ENCODE peak calls at places on chromosomes 3 and 15, in ten cellular contexts. G is H9, I is GM23248, S is HCT116, V is IMR-90, U is neural progenitor cell, N is MM.1S, Z is neuronal stem cell, A is PC-3, R is HepG2. T is an unnamed sample.

GRCh38 chr15:70057931-70058641 is 39.6 kb downstream of the TLE3 start:
- DNase-seq in G (no peak), I (no peak), S (no peak), V (no peak), U (no peak), N (no peak), Z (no peak), A (no peak), R (no peak), T (no peak)

GRCh38 chr3:57733790-57734189 is 22.3 kb upstream of the SLMAP start:
- DNase-seq in G (no peak), I (peak), S (no peak), V (peak), U (peak), N (no peak), Z (no peak), A (peak), R (no peak), T (no peak)

GRCh38 chr3:68220832-68221231 is 566.4 kb upstream of the SUCLG2 start:
- DNase-seq in G (no peak), I (no peak), S (no peak), V (no peak), U (no peak), N (no peak), Z (no peak), A (no peak), R (no peak), T (no peak)

GRCh38 chr3:126378341-126378751 is 16.4 kb upstream of the CFAP100 start:
- DNase-seq in G (no peak), I (no peak), S (no peak), V (no peak), U (no peak), N (no peak), Z (no peak), A (no peak), R (no peak), T (no peak)

GRCh38 chr3:79030157-79030556 is 737.6 kb downstream of the ROBO1 start:
- DNase-seq in G (no peak), I (no peak), S (no peak), V (no peak), U (no peak), N (no peak), Z (no peak), A (no peak), R (no peak), T (no peak)

GRCh38 chr3:107432013-107432515 is 54.8 kb downstream of the CCDC54 start:
- DNase-seq in G (peak), I (peak), S (no peak), V (peak), U (peak), N (no peak), Z (no peak), A (peak), R (no peak), T (peak)

GRCh38 chr3:170705136-170705535 is 119.3 kb upstream of the SLC7A14 start:
- DNase-seq in G (no peak), I (no peak), S (no peak), V (no peak), U (no peak), N (no peak), Z (no peak), A (no peak), R (no peak), T (no peak)

GRCh38 chr15:40307421-40308165 is at the start of gene PLCB2:
- DNase-seq in G (peak), I (no peak), S (no peak), V (no peak), U (no peak), N (no peak), Z (no peak), A (no peak), R (peak), T (no peak)

GRCh38 chr15:39429898-39430357 is 151.0 kb upstream of the THBS1 start:
- DNase-seq in G (no peak), I (peak), S (no peak), V (peak), U (no peak), N (no peak), Z (no peak), A (peak), R (peak), T (peak)

GRCh38 chr3:31285808-31286486 is 246.8 kb upstream of the STT3B start:
- DNase-seq in G (no peak), I (no peak), S (no peak), V (no peak), U (no peak), N (no peak), Z (no peak), A (no peak), R (peak), T (no peak)

GRCh38 chr15:101100593-101101442 is 151.0 kb downstream of the CHSY1 start:
- DNase-seq in G (no peak), I (no peak), S (no peak), V (no peak), U (no peak), N (no peak), Z (no peak), A (no peak), R (no peak), T (no peak)

GRCh38 chr3:14880486-14881179 is 61.9 kb downstream of the FGD5 start:
- DNase-seq in G (no peak), I (no peak), S (no peak), V (no peak), U (no peak), N (no peak), Z (no peak), A (no peak), R (no peak), T (no peak)

GRCh38 chr3:127961963-127962362 is 46.9 kb downstream of the KBTBD12 start:
- DNase-seq in G (no peak), I (peak), S (peak), V (peak), U (no peak), N (no peak), Z (no peak), A (peak), R (peak), T (peak)

GRCh38 chr3:126116526-126116925 is 32.6 kb upstream of the SLC41A3 start:
- DNase-seq in G (no peak), I (no peak), S (no peak), V (no peak), U (no peak), N (no peak), Z (no peak), A (no peak), R (no peak), T (no peak)

GRCh38 chr3:198062068-198062465 is 102.0 kb downstream of the LMLN start:
- DNase-seq in G (no peak), I (no peak), S (no peak), V (no peak), U (no peak), N (no peak), Z (no peak), A (no peak), R (no peak), T (no peak)

GRCh38 chr3:185059766-185060165 is 93.1 kb downstream of the C3orf70 start:
- DNase-seq in G (no peak), I (no peak), S (no peak), V (no peak), U (no peak), N (no peak), Z (no peak), A (no peak), R (no peak), T (no peak)

GRCh38 chr15:40240619-40241304 is 1.9 kb downstream of the PAK6 start:
- DNase-seq in G (no peak), I (no peak), S (no peak), V (no peak), U (no peak), N (no peak), Z (no peak), A (peak), R (no peak), T (no peak)

GRCh38 chr3:81476652-81477051 is 284.8 kb downstream of the GBE1 start:
- DNase-seq in G (no peak), I (no peak), S (no peak), V (no peak), U (no peak), N (peak), Z (no peak), A (no peak), R (no peak), T (no peak)

GRCh38 chr15:74958320-74958907 is 1.8 kb upstream of the RPP25 start:
- DNase-seq in G (peak), I (peak), S (no peak), V (no peak), U (peak), N (no peak), Z (no peak), A (peak), R (peak), T (no peak)

GRCh38 chr15:77784361-77785292 is 151.9 kb upstream of the LINGO1 start:
- DNase-seq in G (peak), I (peak), S (peak), V (no peak), U (peak), N (no peak), Z (no peak), A (peak), R (peak), T (no peak)

GRCh38 chr3:128487813-128488635 is 5.0 kb downstream of the GATA2 start:
- DNase-seq in G (peak), I (peak), S (peak), V (peak), U (peak), N (peak), Z (no peak), A (peak), R (peak), T (peak)

GRCh38 chr3:31432897-31433678 is 99.6 kb upstream of the STT3B start:
- DNase-seq in G (no peak), I (no peak), S (no peak), V (no peak), U (no peak), N (no peak), Z (no peak), A (no peak), R (no peak), T (peak)

DNA sequence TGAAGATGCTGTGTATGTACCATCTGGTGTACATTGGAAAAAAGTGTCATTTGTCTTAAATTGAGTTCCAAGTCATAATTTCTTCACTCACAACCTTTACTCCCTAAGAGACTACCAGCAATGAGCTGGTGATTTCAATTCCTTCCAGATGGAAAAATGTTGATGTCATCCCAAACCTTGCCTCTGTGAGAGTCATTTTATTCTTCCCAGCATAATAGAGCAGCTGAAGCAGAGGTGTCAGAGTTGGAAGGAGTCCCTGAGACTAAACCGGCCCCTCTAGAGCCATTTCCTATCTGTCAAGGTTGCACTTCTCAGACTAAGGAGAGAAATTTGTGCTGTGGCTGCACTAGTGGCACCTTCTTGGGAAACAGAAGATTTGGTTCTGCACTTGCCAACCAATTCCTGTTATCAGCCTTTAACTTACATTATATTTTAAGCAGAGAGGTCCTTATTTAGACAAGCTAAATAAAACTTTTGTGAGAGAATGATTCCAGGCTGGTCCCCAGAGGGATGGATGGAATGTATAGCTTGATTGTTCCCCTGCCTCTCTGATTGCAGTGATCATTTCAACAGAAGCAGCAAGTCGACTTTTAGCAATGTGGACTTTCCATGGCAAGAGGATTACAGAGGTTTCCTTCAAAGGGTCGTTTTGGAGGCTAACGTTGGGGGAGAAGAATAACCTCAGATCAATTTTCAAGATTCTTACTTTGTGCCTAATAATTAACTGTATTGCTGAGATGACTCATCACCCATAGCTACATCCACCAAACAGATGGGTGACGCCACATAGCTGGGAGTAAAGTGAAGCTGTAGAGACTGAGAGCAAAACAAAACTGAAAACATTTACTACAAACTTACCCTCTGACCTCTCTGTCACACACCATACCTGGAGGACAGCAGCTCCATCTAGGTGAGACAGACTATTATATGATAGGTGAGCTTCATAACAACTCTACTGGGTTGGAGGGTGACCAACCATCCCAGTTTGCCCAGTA is 79.7 kb downstream of the GTPBP8 start:
- DNase-seq in G (no peak), I (peak), S (no peak), V (peak), U (no peak), N (peak), Z (no peak), A (no peak), R (peak), T (peak)
- H2AFZ ChIP-seq in G (no peak), I (no peak), S (no peak), V (no peak), U (no peak), N (no peak), Z (peak), A (no peak), R (no peak), T (no peak)

DNA sequence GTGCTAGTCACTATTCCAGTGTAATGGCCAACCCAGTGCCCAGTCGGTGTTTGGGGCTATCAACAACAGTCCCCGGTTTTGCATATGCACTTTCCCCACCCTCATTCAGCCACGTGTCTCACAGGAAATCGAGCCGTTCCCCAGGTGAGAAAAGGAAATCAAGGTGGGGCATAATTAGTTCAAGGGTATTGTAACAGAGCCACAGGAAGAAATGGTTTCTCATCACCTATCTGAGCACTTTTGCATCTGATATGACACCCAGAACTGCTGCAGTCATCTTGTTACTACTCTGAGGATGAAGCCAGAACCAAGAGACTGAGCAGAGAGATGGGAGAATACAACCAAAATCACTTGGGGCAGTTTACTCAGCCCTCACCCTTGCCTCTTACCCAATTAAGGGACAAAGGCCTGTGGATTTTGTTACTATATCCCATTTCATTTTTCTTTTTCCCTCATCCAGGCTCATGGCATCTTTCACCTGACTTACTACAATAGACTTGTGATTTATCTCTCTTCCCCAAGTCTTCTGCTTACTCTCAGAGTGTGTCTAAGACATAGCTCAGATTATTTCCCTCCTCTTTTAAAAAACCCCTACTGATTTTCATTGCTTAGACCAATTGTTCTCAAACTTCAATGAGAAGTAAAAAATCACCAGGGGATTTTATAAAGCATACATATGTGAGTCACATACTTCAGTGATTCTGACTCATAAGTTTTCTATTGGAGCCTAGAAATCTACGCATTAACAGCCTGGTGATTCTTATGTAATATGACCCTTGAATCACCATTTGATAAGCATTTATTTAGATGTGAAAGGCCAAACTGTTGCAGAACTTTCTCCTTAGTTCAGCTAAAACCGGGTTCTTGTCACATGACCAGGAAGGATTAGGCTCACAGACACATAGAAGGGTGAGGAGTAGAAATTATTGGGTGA is 40.5 kb downstream of the TRAT1 start:
- DNase-seq in G (no peak), I (peak), S (peak), V (peak), U (no peak), N (peak), Z (no peak), A (peak), R (no peak), T (peak)
- H2AFZ ChIP-seq in G (peak), I (no peak), S (peak), V (no peak), U (no peak), N (no peak), Z (no peak), A (peak), R (no peak), T (peak)

DNA sequence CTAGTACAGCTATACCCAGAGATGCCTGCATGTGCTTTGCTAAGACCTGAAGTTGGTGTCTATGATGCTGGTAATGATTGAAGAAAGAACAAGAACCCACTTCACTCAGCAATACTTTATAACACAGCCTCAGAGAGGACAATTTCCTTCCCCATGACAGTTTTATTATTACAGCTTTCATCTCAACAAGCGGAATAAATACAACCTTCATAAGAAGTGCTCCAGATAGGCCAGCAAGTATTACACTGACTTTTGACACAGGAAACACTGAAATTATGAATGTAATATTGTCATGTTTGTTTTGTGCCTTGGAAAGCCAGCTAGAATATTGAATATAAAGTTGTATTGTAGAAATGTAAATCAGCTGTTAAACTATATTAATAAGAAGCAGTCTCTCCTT is 557.4 kb upstream of the ARPP21 start:
- DNase-seq in G (no peak), I (no peak), S (no peak), V (no peak), U (no peak), N (no peak), Z (no peak), A (no peak), R (no peak), T (no peak)
- H2AFZ ChIP-seq in G (no peak), I (no peak), S (no peak), V (no peak), U (no peak), N (no peak), Z (no peak), A (no peak), R (no peak), T (no peak)

DNA sequence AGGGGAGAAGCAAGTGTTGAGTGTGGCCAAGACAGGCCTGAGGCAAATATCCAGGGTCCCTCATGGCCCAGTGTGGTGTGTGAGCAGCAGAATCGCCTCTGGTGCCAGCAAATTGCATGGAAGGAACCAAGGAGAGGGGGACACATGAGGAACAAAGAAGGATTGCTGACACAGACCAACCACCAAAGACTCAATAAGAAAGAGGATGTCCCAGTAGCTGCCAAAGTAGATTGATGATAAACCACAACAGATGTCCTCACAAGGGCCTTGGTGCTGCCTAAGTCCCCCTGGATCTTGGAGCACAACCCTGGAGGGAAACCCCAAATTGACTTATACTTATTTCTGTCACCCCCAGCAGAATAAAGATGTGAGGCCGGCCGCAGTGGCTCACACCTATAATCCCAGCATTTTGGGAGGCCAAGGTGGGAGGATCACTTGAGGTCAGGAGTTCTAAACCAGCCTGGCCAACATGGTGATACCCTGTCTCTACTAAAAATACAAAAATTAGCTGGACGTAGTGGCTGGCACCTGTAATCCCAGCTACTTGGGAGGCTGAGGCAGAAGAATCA is 10.6 kb downstream of the SRGAP3 start:
- DNase-seq in G (no peak), I (no peak), S (no peak), V (no peak), U (no peak), N (no peak), Z (no peak), A (no peak), R (no peak), T (no peak)
- H2AFZ ChIP-seq in G (no peak), I (no peak), S (no peak), V (no peak), U (no peak), N (no peak), Z (no peak), A (no peak), R (no peak), T (no peak)

GRCh38 chr15:90295270-90295648 is 29.8 kb downstream of the NGRN start:
- DNase-seq in G (no peak), I (no peak), S (no peak), V (no peak), U (no peak), N (no peak), Z (no peak), A (no peak), R (no peak), T (no peak)

GRCh38 chr15:90294601-90295269 is 29.3 kb downstream of the NGRN start:
- DNase-seq in G (peak), I (peak), S (no peak), V (no peak), U (no peak), N (no peak), Z (no peak), A (no peak), R (no peak), T (no peak)

GRCh38 chr15:90287096-90287495 is 21.6 kb downstream of the NGRN start:
- DNase-seq in G (peak), I (no peak), S (no peak), V (no peak), U (no peak), N (no peak), Z (no peak), A (no peak), R (no peak), T (no peak)

GRCh38 chr15:90294159-90294558 is 28.7 kb downstream of the NGRN start:
- DNase-seq in G (no peak), I (no peak), S (no peak), V (no peak), U (no peak), N (no peak), Z (no peak), A (no peak), R (no peak), T (no peak)

GRCh38 chr15:90291679-90292356 is 26.3 kb downstream of the NGRN start:
- DNase-seq in G (peak), I (peak), S (peak), V (no peak), U (no peak), N (peak), Z (no peak), A (peak), R (peak), T (no peak)
- H2AFZ ChIP-seq in G (no peak), I (no peak), S (peak), V (no peak), U (no peak), N (no peak), Z (no peak), A (no peak), R (no peak), T (no peak)